ENCODE peak calls at places on chromosomes 12 and 14, in seven cellular contexts. S is IMR-90, C is PC-3, F is Peyer's patch, Z is fibroblast of lung, Y is lower lobe of right lung, P is ovary. H is an unnamed sample.

GRCh38 chr12:111455448-111456320 is 50.0 kb downstream of the SH2B3 start:
- DNase-seq in F (no peak), C (no peak), Z (peak; percentile 32), Y (no peak), S (peak; percentile 81), P (no peak), H (no peak)

GRCh38 chr14:32702571-32702970 is 236.1 kb upstream of the NPAS3 start:
- DNase-seq in P (peak; percentile 49), Y (peak; percentile 34), C (no peak), S (no peak), Z (no peak), F (peak; percentile 44), H (peak; percentile 3)

GRCh38 chr12:101939856-101940265 is 62.5 kb downstream of the DRAM1 start:
- DNase-seq in S (peak; percentile 83), Y (no peak), C (peak; percentile 77), F (no peak), Z (peak; percentile 84), P (peak; percentile 46), H (peak; percentile 31)

GRCh38 chr14:80974338-80975078 is 19.1 kb downstream of the TSHR start:
- DNase-seq in P (no peak), Z (peak; percentile 15), S (no peak), F (no peak), C (no peak), Y (no peak), H (no peak)

GRCh38 chr14:42617005-42617404 is 1010.3 kb downstream of the LRFN5 start:
- DNase-seq in S (no peak), Z (no peak), C (no peak), F (no peak), P (no peak), Y (no peak), H (no peak)

GRCh38 chr12:15662983-15663659 is 126.1 kb downstream of the EPS8 start:
- DNase-seq in Z (no peak), C (peak; percentile 20), F (no peak), Y (no peak), P (no peak), S (peak; percentile 49), H (no peak)

GRCh38 chr14:33282181-33282580 is 343.5 kb downstream of the NPAS3 start:
- DNase-seq in S (no peak), Y (no peak), F (no peak), P (no peak), Z (no peak), C (no peak), H (no peak)

GRCh38 chr14:102145395-102145794 is 5.7 kb downstream of the WDR20 start:
- DNase-seq in Y (no peak), Z (no peak), C (no peak), S (no peak), F (no peak), P (no peak), H (no peak)

GRCh38 chr12:59645242-59645641 is 49.4 kb downstream of the SLC16A7 start:
- DNase-seq in S (no peak), Y (no peak), C (no peak), Z (no peak), P (no peak), F (no peak), H (no peak)

GRCh38 chr14:24071144-24071697 is at the start of gene CPNE6:
- DNase-seq in P (no peak), Y (peak; percentile 42), F (no peak), Z (no peak), S (no peak), C (no peak), H (no peak)

DNA sequence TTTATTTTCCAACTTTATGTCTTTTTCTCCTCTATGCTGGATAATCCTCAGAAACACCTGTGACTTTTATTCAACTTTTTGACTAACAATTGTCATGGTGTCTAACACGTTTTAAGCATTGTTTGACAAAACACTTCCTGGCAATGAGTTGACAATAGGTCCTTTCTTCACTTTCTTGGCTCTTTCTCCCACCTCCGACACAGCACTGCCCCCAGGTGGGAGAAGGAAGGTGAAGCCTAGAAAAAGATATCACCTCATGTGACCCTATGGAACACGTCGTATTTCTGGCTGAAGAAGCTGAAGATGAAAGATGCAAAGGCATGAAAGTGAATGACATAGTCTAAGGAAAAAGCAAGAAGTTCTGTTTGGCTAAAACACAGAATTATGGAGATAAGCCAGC is 430.0 kb downstream of the ETNK1 start:
- DNase-seq in C (peak; percentile 23), F (no peak), Z (peak; percentile 22), S (peak; percentile 7), P (no peak), Y (no peak), H (no peak)
- TF ChIP-seq CTCF in C (peak; percentile 47), F (no peak), Z (no peak), S (peak; percentile 49), P (no peak), Y (peak; percentile 37), H (no peak)

DNA sequence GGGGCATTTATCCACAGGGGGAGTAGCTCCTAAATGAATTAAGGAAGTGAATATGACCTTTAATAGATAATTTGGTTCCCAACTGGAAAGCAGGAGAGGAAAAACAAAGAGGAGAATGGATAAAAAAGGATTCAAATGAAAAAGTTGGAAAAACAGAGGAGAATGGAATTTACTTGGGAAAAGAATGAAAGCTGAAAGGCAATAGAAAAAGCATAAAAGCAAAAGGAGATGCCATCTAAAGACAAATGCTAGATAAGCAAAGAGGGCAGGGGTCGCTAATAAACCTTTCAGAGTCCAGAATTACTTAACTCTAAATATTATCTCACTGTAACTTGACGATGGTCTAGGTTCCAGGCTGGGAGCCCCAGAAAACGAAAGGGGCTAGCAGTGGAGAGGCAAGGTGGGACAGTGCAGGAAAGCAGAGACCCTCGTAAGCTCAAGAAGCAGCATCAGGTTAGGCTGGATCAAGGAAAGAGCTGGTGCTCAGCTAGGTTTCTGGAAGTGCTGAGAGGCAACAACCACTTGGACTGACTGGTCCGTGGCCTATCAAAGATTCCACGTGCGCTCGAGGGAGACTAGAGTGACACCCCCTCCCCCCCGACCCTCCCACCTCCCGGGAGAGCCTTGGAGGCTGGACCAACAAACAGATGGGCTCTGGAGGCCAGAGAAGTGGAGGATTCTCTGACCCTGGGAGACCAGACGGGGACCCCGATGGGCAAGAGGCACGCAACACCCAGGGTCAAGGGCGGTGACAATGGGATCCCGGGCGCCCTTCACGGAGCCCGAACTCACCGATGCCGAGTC is 1.2 kb downstream of the SLC2A13 start:
- DNase-seq in F (no peak), P (no peak), Z (peak; percentile 7), Y (no peak), C (no peak), S (peak; percentile 2), H (no peak)
- H3K27ac ChIP-seq in F (peak overlapping the region; percentile 89), P (peak overlapping the region; percentile 81), Z (no peak overlapping the region), Y (peak overlapping the region; percentile 83), C (no peak overlapping the region), S (peak overlapping the region; percentile 21), H (no peak overlapping the region)

DNA sequence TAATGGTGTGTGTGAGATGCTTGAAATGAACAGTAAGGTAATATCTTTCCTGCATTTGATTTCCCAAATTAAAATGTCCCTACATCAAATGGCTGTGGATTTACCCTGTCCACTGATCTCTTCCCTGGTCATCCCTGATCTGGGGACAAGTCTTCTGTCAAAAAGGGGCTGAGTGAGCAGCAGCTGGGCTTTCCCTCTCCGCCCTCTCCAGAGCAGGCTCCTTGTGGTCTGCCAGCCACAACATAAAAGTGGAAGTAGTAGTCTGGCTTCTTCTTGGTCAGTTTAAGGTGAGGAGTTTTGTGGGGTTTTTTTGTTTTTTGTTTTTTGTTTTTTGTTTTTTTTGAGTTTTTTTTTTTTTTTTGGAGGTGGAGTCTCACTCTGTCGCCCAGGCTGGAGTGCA is 25.2 kb upstream of the PLXNC1 start:
- DNase-seq in Y (no peak), Z (no peak), F (no peak), S (no peak), P (no peak), C (no peak), H (no peak)
- H3K27me3 ChIP-seq in Y (no peaks in the 10 kb centered on the region), Z (peaks cover 20% of the 10 kb centered on the region), F (no peaks in the 10 kb centered on the region), S (peaks cover 42% of the 10 kb centered on the region), P (no peaks in the 10 kb centered on the region), C (peaks cover 45% of the 10 kb centered on the region), H (no peaks in the 10 kb centered on the region)

GRCh38 chr14:58401587-58401986 is 5.9 kb downstream of the TOMM20L start:
- DNase-seq in F (no peak), S (no peak), C (peak; percentile 36), Z (no peak), Y (no peak), P (no peak), H (no peak)

GRCh38 chr14:58398495-58398894 is 2.8 kb downstream of the TOMM20L start:
- DNase-seq in C (no peak), Y (no peak), S (no peak), P (no peak), F (no peak), Z (no peak), H (no peak)

GRCh38 chr14:58395815-58396626 is at the start of gene TOMM20L:
- DNase-seq in Z (peak; percentile 45), C (peak; percentile 94), Y (peak; percentile 85), F (peak; percentile 88), S (peak; percentile 48), P (peak; percentile 80), H (peak; percentile 78)

GRCh38 chr14:58395565-58395814 is 240 bp upstream of the TOMM20L start:
- DNase-seq in Z (no peak), F (no peak), S (no peak), Y (no peak), C (no peak), P (no peak), H (no peak)

GRCh38 chr14:58398895-58399294 is 3.2 kb downstream of the TOMM20L start:
- DNase-seq in Z (no peak), P (no peak), C (no peak), F (no peak), Y (no peak), S (no peak), H (no peak)
- TF ChIP-seq CTCF in Z (no peak), P (no peak), C (no peak), F (no peak), Y (no peak), S (no peak), H (no peak)

DNA sequence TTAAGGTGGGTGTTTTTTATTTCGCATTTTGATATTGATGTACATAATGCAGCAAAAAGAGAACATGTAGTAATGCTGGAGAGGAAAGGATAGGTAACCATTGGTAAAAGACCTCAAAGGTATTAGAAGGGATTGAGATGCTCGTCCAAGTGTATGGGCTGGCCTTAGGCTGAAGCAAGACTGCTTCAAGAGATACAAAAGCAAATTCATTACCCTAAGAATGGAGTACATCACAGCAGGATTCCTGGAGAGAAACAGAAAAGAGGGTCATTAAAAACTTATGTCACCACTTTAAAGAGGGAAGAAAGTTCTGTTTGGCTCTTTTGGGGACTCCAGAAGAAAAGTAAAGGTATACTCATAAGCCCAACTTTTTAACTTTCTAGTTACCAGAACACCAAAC is 420.5 kb downstream of the ZFP36L1 start:
- DNase-seq in S (no peak), Y (no peak), F (no peak), Z (no peak), P (no peak), C (no peak), H (no peak)
- H3K27ac ChIP-seq in S (no peak overlapping the region), Y (no peak overlapping the region), F (no peak overlapping the region), Z (no peak overlapping the region), P (no peak overlapping the region), C (no peak overlapping the region), H (no peak overlapping the region)